ENCODE peak calls at places on chromosome 3, in seven cellular contexts. One of them, this sample, is unnamed.

GRCh38 chr3:72591522-72592421 is 256.5 kb downstream of the SHQ1 start:
- DNase-seq in CD4-positive, alpha-beta T cell: no peak
- DNase-seq in right atrium auricular region: no peak
- DNase-seq in RWPE1: peak
- DNase-seq in body of pancreas: no peak
- DNase-seq in ovary: peak
- DNase-seq in SK-N-SH: no peak
- DNase-seq in this sample: peak

GRCh38 chr3:73848173-73848751 is 223.5 kb upstream of the PDZRN3 start:
- DNase-seq in CD4-positive, alpha-beta T cell: no peak
- DNase-seq in right atrium auricular region: no peak
- DNase-seq in RWPE1: peak
- DNase-seq in body of pancreas: no peak
- DNase-seq in ovary: no peak
- DNase-seq in SK-N-SH: peak
- DNase-seq in this sample: no peak

GRCh38 chr3:82281205-82281604 is 519.8 kb upstream of the GBE1 start:
- DNase-seq in CD4-positive, alpha-beta T cell: no peak
- DNase-seq in right atrium auricular region: no peak
- DNase-seq in RWPE1: peak
- DNase-seq in body of pancreas: no peak
- DNase-seq in ovary: no peak
- DNase-seq in SK-N-SH: no peak
- DNase-seq in this sample: no peak

GRCh38 chr3:115989927-115990326 is 366.6 kb downstream of the GAP43 start:
- DNase-seq in CD4-positive, alpha-beta T cell: no peak
- DNase-seq in right atrium auricular region: no peak
- DNase-seq in RWPE1: no peak
- DNase-seq in body of pancreas: no peak
- DNase-seq in ovary: no peak
- DNase-seq in SK-N-SH: no peak
- DNase-seq in this sample: no peak

GRCh38 chr3:189569473-189569872 is 61.7 kb upstream of the TP63 start:
- DNase-seq in CD4-positive, alpha-beta T cell: no peak
- DNase-seq in right atrium auricular region: no peak
- DNase-seq in RWPE1: no peak
- DNase-seq in body of pancreas: no peak
- DNase-seq in ovary: no peak
- DNase-seq in SK-N-SH: no peak
- DNase-seq in this sample: no peak

GRCh38 chr3:108218811-108219210 is 3.4 kb downstream of the IFT57 start:
- DNase-seq in CD4-positive, alpha-beta T cell: no peak
- DNase-seq in right atrium auricular region: no peak
- DNase-seq in RWPE1: no peak
- DNase-seq in body of pancreas: no peak
- DNase-seq in ovary: no peak
- DNase-seq in SK-N-SH: no peak
- DNase-seq in this sample: no peak

GRCh38 chr3:158105710-158106438 is at the start of gene SHOX2:
- DNase-seq in CD4-positive, alpha-beta T cell: no peak
- DNase-seq in right atrium auricular region: no peak
- DNase-seq in RWPE1: no peak
- DNase-seq in body of pancreas: peak
- DNase-seq in ovary: peak
- DNase-seq in SK-N-SH: no peak
- DNase-seq in this sample: peak

GRCh38 chr3:15794303-15794771 is 3.4 kb downstream of the ANKRD28 start:
- DNase-seq in CD4-positive, alpha-beta T cell: no peak
- DNase-seq in right atrium auricular region: no peak
- DNase-seq in RWPE1: no peak
- DNase-seq in body of pancreas: no peak
- DNase-seq in ovary: no peak
- DNase-seq in SK-N-SH: no peak
- DNase-seq in this sample: no peak

GRCh38 chr3:13866406-13866965 is 13.4 kb downstream of the WNT7A start:
- DNase-seq in CD4-positive, alpha-beta T cell: peak
- DNase-seq in right atrium auricular region: no peak
- DNase-seq in RWPE1: no peak
- DNase-seq in body of pancreas: no peak
- DNase-seq in ovary: no peak
- DNase-seq in SK-N-SH: no peak
- DNase-seq in this sample: no peak

GRCh38 chr3:184780981-184781515 is 30.9 kb upstream of the VPS8 start:
- DNase-seq in CD4-positive, alpha-beta T cell: no peak
- DNase-seq in right atrium auricular region: no peak
- DNase-seq in RWPE1: no peak
- DNase-seq in body of pancreas: no peak
- DNase-seq in ovary: no peak
- DNase-seq in SK-N-SH: no peak
- DNase-seq in this sample: no peak

GRCh38 chr3:9715764-9716437 is 12.3 kb downstream of the CPNE9 start:
- DNase-seq in CD4-positive, alpha-beta T cell: peak
- DNase-seq in right atrium auricular region: peak
- DNase-seq in RWPE1: peak
- DNase-seq in body of pancreas: peak
- DNase-seq in ovary: peak
- DNase-seq in SK-N-SH: no peak
- DNase-seq in this sample: peak

DNA sequence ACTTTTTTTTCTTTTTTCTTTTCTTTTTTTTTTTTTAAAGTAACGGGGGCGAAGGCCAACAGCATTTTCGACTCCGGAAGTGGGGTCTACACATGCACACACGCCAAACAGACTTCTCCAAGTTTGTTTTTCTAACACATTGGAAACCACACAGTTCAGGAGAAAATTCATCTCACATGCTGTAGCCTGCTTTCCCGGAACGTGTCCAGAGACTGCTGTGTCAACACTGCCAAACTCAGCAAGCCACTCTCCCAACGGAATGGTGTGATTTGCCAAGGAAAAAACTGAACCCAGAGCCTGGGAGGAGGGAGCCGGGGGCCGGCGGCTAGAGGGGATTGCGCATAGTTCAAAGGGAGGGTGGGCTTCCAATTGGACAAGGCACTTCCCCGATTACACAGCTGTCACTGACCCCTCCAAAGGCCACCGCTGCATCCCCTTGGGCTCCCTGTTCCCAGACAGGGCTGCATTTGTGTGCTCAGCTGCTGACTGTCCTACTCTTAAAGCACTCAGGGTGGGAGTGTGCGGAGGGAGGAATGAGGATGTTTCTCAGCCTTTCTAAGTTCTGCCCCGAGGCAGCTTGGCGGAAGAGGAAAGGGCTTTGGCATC is 256.1 kb downstream of the ZNF621 start:
- DNase-seq in CD4-positive, alpha-beta T cell: no peak
- DNase-seq in right atrium auricular region: peak
- DNase-seq in RWPE1: no peak
- DNase-seq in body of pancreas: peak
- DNase-seq in ovary: peak
- DNase-seq in SK-N-SH: no peak
- DNase-seq in this sample: peak
- TF ChIP-seq CTCF in CD4-positive, alpha-beta T cell: no peak
- TF ChIP-seq CTCF in right atrium auricular region: no peak
- TF ChIP-seq CTCF in RWPE1: no peak
- TF ChIP-seq CTCF in body of pancreas: no peak
- TF ChIP-seq CTCF in ovary: no peak
- TF ChIP-seq CTCF in SK-N-SH: no peak
- TF ChIP-seq CTCF in this sample: no peak

GRCh38 chr3:134428396-134428795 is 54.1 kb upstream of the AMOTL2 start:
- DNase-seq in CD4-positive, alpha-beta T cell: no peak
- DNase-seq in right atrium auricular region: no peak
- DNase-seq in RWPE1: no peak
- DNase-seq in body of pancreas: no peak
- DNase-seq in ovary: no peak
- DNase-seq in SK-N-SH: no peak
- DNase-seq in this sample: no peak
- H3K27ac ChIP-seq in CD4-positive, alpha-beta T cell: no peak
- H3K27ac ChIP-seq in right atrium auricular region: no peak
- H3K27ac ChIP-seq in RWPE1: peak
- H3K27ac ChIP-seq in body of pancreas: no peak
- H3K27ac ChIP-seq in ovary: no peak
- H3K27ac ChIP-seq in SK-N-SH: no peak
- H3K27ac ChIP-seq in this sample: no peak

GRCh38 chr3:46218310-46218709 is 10.2 kb upstream of the CCR1 start:
- DNase-seq in CD4-positive, alpha-beta T cell: no peak
- DNase-seq in right atrium auricular region: no peak
- DNase-seq in RWPE1: no peak
- DNase-seq in body of pancreas: no peak
- DNase-seq in ovary: no peak
- DNase-seq in SK-N-SH: no peak
- DNase-seq in this sample: no peak

GRCh38 chr3:46215810-46216414 is 7.8 kb upstream of the CCR1 start:
- DNase-seq in CD4-positive, alpha-beta T cell: no peak
- DNase-seq in right atrium auricular region: no peak
- DNase-seq in RWPE1: no peak
- DNase-seq in body of pancreas: no peak
- DNase-seq in ovary: no peak
- DNase-seq in SK-N-SH: no peak
- DNase-seq in this sample: no peak

GRCh38 chr3:46212101-46212500 is 4.0 kb upstream of the CCR1 start:
- DNase-seq in CD4-positive, alpha-beta T cell: no peak
- DNase-seq in right atrium auricular region: peak
- DNase-seq in RWPE1: no peak
- DNase-seq in body of pancreas: no peak
- DNase-seq in ovary: no peak
- DNase-seq in SK-N-SH: no peak
- DNase-seq in this sample: no peak

GRCh38 chr3:46213201-46213600 is 5.1 kb upstream of the CCR1 start:
- DNase-seq in CD4-positive, alpha-beta T cell: no peak
- DNase-seq in right atrium auricular region: no peak
- DNase-seq in RWPE1: no peak
- DNase-seq in body of pancreas: no peak
- DNase-seq in ovary: no peak
- DNase-seq in SK-N-SH: no peak
- DNase-seq in this sample: no peak

DNA sequence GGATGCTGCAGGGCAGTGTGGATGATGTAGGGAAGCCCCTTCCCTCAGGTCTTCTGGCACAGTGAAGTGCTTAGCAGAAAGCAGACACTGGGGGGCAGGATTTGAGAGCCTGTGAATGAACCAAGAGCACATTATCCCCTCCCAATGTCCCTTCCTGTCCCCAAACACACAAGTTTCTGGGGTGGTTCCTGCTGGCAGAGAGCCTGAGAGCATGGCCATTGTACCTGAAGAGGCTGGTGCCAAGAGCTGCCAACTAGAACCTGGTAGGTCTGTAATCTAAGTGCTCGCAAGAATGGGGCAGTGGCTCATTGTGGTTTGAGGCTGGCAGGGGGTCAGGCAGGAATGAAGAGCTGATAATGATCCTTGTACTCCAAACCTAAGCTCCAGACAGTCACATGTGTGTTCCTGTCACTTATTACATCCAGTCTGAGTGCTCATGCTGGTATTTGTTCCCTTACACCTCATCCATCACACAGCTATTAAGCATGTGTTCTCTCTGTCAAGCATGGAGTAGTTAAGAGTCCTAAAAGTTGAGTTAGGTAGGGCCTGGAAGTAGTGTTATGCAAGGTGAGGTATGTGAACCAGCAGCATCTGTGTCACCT is 6.7 kb upstream of the CCR1 start:
- DNase-seq in CD4-positive, alpha-beta T cell: no peak
- DNase-seq in right atrium auricular region: no peak
- DNase-seq in RWPE1: no peak
- DNase-seq in body of pancreas: no peak
- DNase-seq in ovary: no peak
- DNase-seq in SK-N-SH: no peak
- DNase-seq in this sample: no peak
- TF ChIP-seq CTCF in CD4-positive, alpha-beta T cell: no peak
- TF ChIP-seq CTCF in right atrium auricular region: no peak
- TF ChIP-seq CTCF in RWPE1: no peak
- TF ChIP-seq CTCF in body of pancreas: no peak
- TF ChIP-seq CTCF in ovary: no peak
- TF ChIP-seq CTCF in SK-N-SH: peak
- TF ChIP-seq CTCF in this sample: no peak

GRCh38 chr3:186964071-186964470 is 33.7 kb downstream of the ST6GAL1 start:
- DNase-seq in CD4-positive, alpha-beta T cell: no peak
- DNase-seq in right atrium auricular region: no peak
- DNase-seq in RWPE1: no peak
- DNase-seq in body of pancreas: no peak
- DNase-seq in ovary: no peak
- DNase-seq in SK-N-SH: no peak
- DNase-seq in this sample: peak

GRCh38 chr3:186964629-186965028 is 34.3 kb downstream of the ST6GAL1 start:
- DNase-seq in CD4-positive, alpha-beta T cell: no peak
- DNase-seq in right atrium auricular region: no peak
- DNase-seq in RWPE1: no peak
- DNase-seq in body of pancreas: no peak
- DNase-seq in ovary: no peak
- DNase-seq in SK-N-SH: no peak
- DNase-seq in this sample: no peak

GRCh38 chr3:186965141-186965879 is 35.0 kb downstream of the ST6GAL1 start:
- DNase-seq in CD4-positive, alpha-beta T cell: no peak
- DNase-seq in right atrium auricular region: no peak
- DNase-seq in RWPE1: no peak
- DNase-seq in body of pancreas: no peak
- DNase-seq in ovary: no peak
- DNase-seq in SK-N-SH: no peak
- DNase-seq in this sample: no peak

GRCh38 chr3:186962445-186962844 is 32.1 kb downstream of the ST6GAL1 start:
- DNase-seq in CD4-positive, alpha-beta T cell: no peak
- DNase-seq in right atrium auricular region: no peak
- DNase-seq in RWPE1: no peak
- DNase-seq in body of pancreas: no peak
- DNase-seq in ovary: no peak
- DNase-seq in SK-N-SH: no peak
- DNase-seq in this sample: peak

DNA sequence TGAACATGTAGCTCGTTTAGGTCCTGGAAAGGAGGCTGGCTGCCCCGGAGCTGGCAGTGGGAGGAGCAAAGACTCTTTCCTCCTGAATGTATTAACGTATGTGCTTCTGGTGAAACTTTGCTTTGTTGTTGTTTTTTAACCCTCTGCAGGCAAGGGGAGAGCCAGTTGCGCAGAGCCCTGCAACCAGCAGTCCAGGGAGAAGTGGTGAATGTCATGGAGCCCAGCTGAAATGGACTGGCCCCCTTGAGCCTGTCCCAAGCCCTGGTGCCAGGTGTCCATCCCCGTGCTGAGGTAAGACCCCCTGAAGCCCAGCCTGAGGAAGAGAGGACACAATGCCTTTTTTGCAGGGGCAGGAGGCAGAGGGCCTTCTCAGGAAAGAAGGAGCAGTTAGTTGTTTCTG is 33.3 kb downstream of the ST6GAL1 start:
- DNase-seq in CD4-positive, alpha-beta T cell: no peak
- DNase-seq in right atrium auricular region: no peak
- DNase-seq in RWPE1: no peak
- DNase-seq in body of pancreas: no peak
- DNase-seq in ovary: no peak
- DNase-seq in SK-N-SH: no peak
- DNase-seq in this sample: peak
- H3K27ac ChIP-seq in CD4-positive, alpha-beta T cell: no peak
- H3K27ac ChIP-seq in right atrium auricular region: no peak
- H3K27ac ChIP-seq in RWPE1: no peak
- H3K27ac ChIP-seq in body of pancreas: no peak
- H3K27ac ChIP-seq in ovary: no peak
- H3K27ac ChIP-seq in SK-N-SH: no peak
- H3K27ac ChIP-seq in this sample: peak

DNA sequence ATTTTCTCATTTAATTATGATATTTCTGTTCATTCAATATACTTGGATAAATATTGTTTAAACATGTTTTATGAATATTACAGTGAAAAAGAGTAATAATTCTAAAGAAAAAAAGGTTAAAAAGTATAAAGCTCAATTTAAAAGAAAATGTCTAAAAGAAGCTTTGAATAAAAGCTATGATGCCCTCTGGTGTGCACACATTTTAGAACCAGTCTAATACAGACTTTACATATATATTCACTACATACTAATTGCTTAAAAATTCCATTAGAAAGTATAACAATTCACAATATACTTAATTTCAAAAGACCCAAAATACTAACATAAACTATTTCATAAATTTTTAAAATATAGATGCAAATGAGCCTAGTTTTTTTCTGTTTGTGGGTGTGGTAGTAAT is 909.1 kb upstream of the ROBO1 start:
- DNase-seq in CD4-positive, alpha-beta T cell: no peak
- DNase-seq in right atrium auricular region: no peak
- DNase-seq in RWPE1: no peak
- DNase-seq in body of pancreas: no peak
- DNase-seq in ovary: no peak
- DNase-seq in SK-N-SH: no peak
- DNase-seq in this sample: no peak
- TF ChIP-seq CTCF in CD4-positive, alpha-beta T cell: no peak
- TF ChIP-seq CTCF in right atrium auricular region: no peak
- TF ChIP-seq CTCF in RWPE1: no peak
- TF ChIP-seq CTCF in body of pancreas: no peak
- TF ChIP-seq CTCF in ovary: no peak
- TF ChIP-seq CTCF in SK-N-SH: peak
- TF ChIP-seq CTCF in this sample: no peak

This sample was measured in tibial artery.